ENCODE peak calls at places on chromosomes 11 and 22, in four cellular contexts. B, A, O and V are unnamed samples.

GRCh38 chr11:78940500-78941225 is 366.0 kb upstream of the NARS2 start:
- DNase-seq in O (no peak), A (no peak), B (no peak), V (peak)

GRCh38 chr11:13433437-13433836 is 29.6 kb downstream of the BTBD10 start:
- DNase-seq in A (no peak), O (no peak), B (no peak), V (no peak)

GRCh38 chr11:32333335-32333991 is 101.9 kb downstream of the WT1 start:
- DNase-seq in B (peak), A (no peak), O (peak), V (peak)

GRCh38 chr11:28168718-28169117 is 60.5 kb downstream of the METTL15 start:
- DNase-seq in B (no peak), A (no peak), O (no peak), V (no peak)

GRCh38 chr22:20080776-20081654 is 974 bp downstream of the DGCR8 start:
- DNase-seq in B (peak), O (peak), A (peak), V (no peak)

GRCh38 chr22:36954251-36955014 is 41.0 kb downstream of the CSF2RB start:
- DNase-seq in O (no peak), B (no peak), A (no peak), V (no peak)

GRCh38 chr11:35618497-35619029 is 303 bp downstream of the FJX1 start:
- DNase-seq in B (no peak), A (no peak), O (no peak), V (no peak)

GRCh38 chr22:19289475-19290161 is 1.9 kb downstream of the CLTCL1 start:
- DNase-seq in O (no peak), A (no peak), B (no peak), V (no peak)

GRCh38 chr11:61586792-61587430 is 6.0 kb upstream of the SYT7 start:
- DNase-seq in A (no peak), B (no peak), O (no peak), V (no peak)

GRCh38 chr11:8083088-8083395 is 2.0 kb downstream of the TUB start:
- DNase-seq in B (no peak), A (no peak), O (no peak), V (no peak)

GRCh38 chr11:1057806-1058205 is 16.9 kb upstream of the MUC2 start:
- DNase-seq in O (no peak), B (no peak), A (no peak), V (no peak)

GRCh38 chr11:105611837-105612480 is 2.1 kb downstream of the GRIA4 start:
- DNase-seq in B (no peak), O (no peak), A (no peak), V (no peak)

GRCh38 chr11:10872097-10872496 is 14.2 kb upstream of the ZBED5 start:
- DNase-seq in O (no peak), A (no peak), B (no peak), V (no peak)

GRCh38 chr11:70281114-70281729 is 10.7 kb downstream of the PPFIA1 start:
- DNase-seq in O (no peak), B (peak), A (no peak), V (no peak)

GRCh38 chr11:110130642-110131238 is 37.5 kb downstream of the ZC3H12C start:
- DNase-seq in A (no peak), O (no peak), B (no peak), V (peak)

GRCh38 chr11:126114486-126115252 is 52.0 kb upstream of the CDON start:
- DNase-seq in A (no peak), B (no peak), O (no peak), V (no peak)

GRCh38 chr11:102436546-102436945 is 16.0 kb downstream of the TMEM123 start:
- DNase-seq in B (peak), A (no peak), O (no peak), V (no peak)

GRCh38 chr11:77560605-77561004 is 29.1 kb upstream of the AQP11 start:
- DNase-seq in B (peak), A (peak), O (peak), V (no peak)

GRCh38 chr11:8777907-8778767 is 95.5 kb downstream of the RPL27A start:
- DNase-seq in O (no peak), A (no peak), B (no peak), V (no peak)

GRCh38 chr11:28834877-28835276 is 726.7 kb downstream of the METTL15 start:
- DNase-seq in A (no peak), O (peak), B (no peak), V (no peak)

GRCh38 chr22:47632646-47633045 is 870.2 kb downstream of the TBC1D22A start:
- DNase-seq in A (peak), B (no peak), O (no peak), V (no peak)

GRCh38 chr22:50317178-50317577 is 9.6 kb downstream of the DENND6B start:
- DNase-seq in A (no peak), O (no peak), B (no peak), V (no peak)

GRCh38 chr11:60929774-60930173 is 5.5 kb downstream of the TMEM132A start:
- DNase-seq in O (no peak), B (no peak), A (no peak), V (no peak)

GRCh38 chr11:74090701-74091100 is 80.1 kb downstream of the C2CD3 start:
- DNase-seq in B (no peak), O (peak), A (no peak), V (no peak)

GRCh38 chr22:28799125-28799833 is 1.1 kb downstream of the XBP1 start:
- DNase-seq in O (peak), A (peak), B (peak), V (no peak)

GRCh38 chr11:94910281-94910680 is 63.1 kb downstream of the CWC15 start:
- DNase-seq in A (no peak), O (no peak), B (no peak), V (no peak)

GRCh38 chr22:24938741-24939341 is 7.7 kb downstream of the LHFPL7 start:
- DNase-seq in A (peak), B (no peak), O (peak), V (peak)

GRCh38 chr11:5364214-5364613 is 12.9 kb downstream of the OR51B6 start:
- DNase-seq in O (no peak), B (peak), A (no peak), V (no peak)

GRCh38 chr11:93528757-93529639 is 14.2 kb downstream of the SMCO4 start:
- DNase-seq in A (no peak), B (no peak), O (no peak), V (no peak)

GRCh38 chr22:38218661-38219331 is 17.0 kb downstream of the MAFF start:
- DNase-seq in O (peak), B (peak), A (no peak), V (peak)

GRCh38 chr11:116615211-116615865 is 157.4 kb downstream of the BUD13 start:
- DNase-seq in O (no peak), A (no peak), B (no peak), V (no peak)